ENCODE peak calls at places on chromosomes 12 and 14, in ten cellular contexts. Q is fibroblast of lung, T is GM23338, D is NB4, N is fibroblast of villous mesenchyme, L is hepatocyte, I is psoas muscle, W is lung, B is AG04450, M is endothelial cell of umbilical vein. J is an unnamed sample.

GRCh38 chr14:62079035-62079434 is 316.8 kb downstream of the SNAPC1 start:
- DNase-seq in D (no peak), N (no peak), M (no peak), B (no peak), Q (no peak), L (no peak), W (no peak), T (no peak), I (no peak), J (no peak)

GRCh38 chr12:131929530-131930456 is 717 bp downstream of the PUS1 start:
- DNase-seq in D (peak), M (peak), B (no peak), Q (no peak), L (peak), W (no peak), I (no peak), N (no peak), T (no peak), J (peak)

GRCh38 chr14:93332032-93332852 is 594 bp downstream of the BTBD7 start:
- DNase-seq in D (peak), T (peak), I (peak), B (no peak), Q (peak), L (peak), M (peak), W (peak), N (peak), J (no peak)

GRCh38 chr14:24260026-24260779 is 2.8 kb downstream of the TGM1 start:
- DNase-seq in N (no peak), D (no peak), W (no peak), M (no peak), L (no peak), I (no peak), T (no peak), B (no peak), Q (no peak), J (no peak)

GRCh38 chr12:5204271-5204670 is 160.6 kb downstream of the KCNA5 start:
- DNase-seq in D (no peak), W (no peak), T (peak), M (no peak), I (no peak), L (no peak), B (no peak), N (no peak), Q (no peak), J (no peak)

GRCh38 chr12:121154793-121155375 is 22.2 kb downstream of the P2RX7 start:
- DNase-seq in L (no peak), T (no peak), N (no peak), Q (no peak), I (no peak), B (no peak), D (no peak), W (no peak), M (no peak), J (no peak)

GRCh38 chr12:14545144-14546124 is 22.2 kb downstream of the PLBD1 start:
- DNase-seq in B (no peak), N (no peak), W (no peak), L (no peak), Q (no peak), D (no peak), T (no peak), I (no peak), M (no peak), J (no peak)

GRCh38 chr12:42140901-42141300 is 3.8 kb downstream of the GXYLT1 start:
- DNase-seq in M (no peak), T (no peak), Q (peak), B (no peak), W (peak), I (no peak), N (no peak), L (peak), D (no peak), J (peak)

GRCh38 chr12:64446295-64446694 is 5.6 kb upstream of the TBK1 start:
- DNase-seq in T (no peak), I (no peak), L (no peak), Q (no peak), D (no peak), W (no peak), M (no peak), B (no peak), N (no peak), J (no peak)

GRCh38 chr12:8065991-8066594 is at the start of gene C3AR1:
- DNase-seq in N (peak), W (no peak), D (peak), B (no peak), I (no peak), Q (peak), L (peak), T (no peak), M (peak), J (peak)

DNA sequence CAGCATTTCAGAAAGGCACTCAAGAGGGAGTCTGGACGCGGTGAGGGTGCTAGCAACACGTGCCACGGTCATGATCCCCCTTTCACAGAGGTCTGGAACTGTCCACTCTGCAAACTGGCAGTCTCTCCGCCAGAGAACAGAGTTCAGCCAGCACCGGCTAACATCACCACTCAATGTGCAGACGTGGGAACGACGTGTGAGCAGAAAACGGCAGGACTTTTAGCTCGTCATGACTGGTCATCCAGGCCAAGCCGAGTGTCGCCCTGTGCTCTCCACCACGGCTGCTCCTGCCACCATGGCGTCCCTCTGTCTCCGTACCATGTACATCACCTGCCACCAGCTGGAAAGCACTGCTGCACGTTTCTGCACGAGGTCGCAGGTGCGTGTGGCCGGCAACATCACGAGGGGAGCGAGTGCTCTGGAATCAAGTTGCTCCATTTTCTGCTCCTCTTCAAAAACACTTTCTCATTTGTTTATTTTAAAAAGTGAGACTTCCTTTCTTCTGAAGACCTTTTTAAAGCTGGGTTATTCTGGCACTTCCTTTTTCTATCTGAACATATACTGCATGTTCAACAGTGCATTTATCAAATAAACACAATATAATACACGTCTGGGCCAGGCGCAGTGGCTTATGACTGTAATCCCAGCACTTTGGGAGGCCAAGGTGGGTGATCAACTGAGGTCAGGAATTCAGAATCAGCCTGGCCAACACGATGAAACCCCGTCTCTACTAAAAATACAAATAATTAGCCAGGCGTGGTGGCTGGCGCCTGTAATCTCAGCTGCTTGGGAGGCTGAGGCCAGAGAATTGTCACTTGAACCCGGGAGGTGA is 28.0 kb downstream of the SLC15A4 start:
- DNase-seq in Q (no peak), M (peak), L (no peak), T (no peak), W (no peak), I (no peak), N (no peak), D (no peak), B (no peak), J (no peak)
- TF ChIP-seq CTCF in Q (no peak), M (no peak), L (no peak), T (no peak), W (no peak), I (no peak), N (no peak), D (no peak), B (no peak), J (no peak)

GRCh38 chr12:54588110-54588831 is at the start of gene PPP1R1A:
- DNase-seq in Q (no peak), N (no peak), T (peak), B (no peak), W (no peak), L (peak), I (peak), M (no peak), D (no peak), J (no peak)
- H3K4me3 ChIP-seq in Q (no peak), N (no peak), T (peak), B (no peak), W (no peak), L (peak), I (peak), M (no peak), D (no peak), J (no peak)

DNA sequence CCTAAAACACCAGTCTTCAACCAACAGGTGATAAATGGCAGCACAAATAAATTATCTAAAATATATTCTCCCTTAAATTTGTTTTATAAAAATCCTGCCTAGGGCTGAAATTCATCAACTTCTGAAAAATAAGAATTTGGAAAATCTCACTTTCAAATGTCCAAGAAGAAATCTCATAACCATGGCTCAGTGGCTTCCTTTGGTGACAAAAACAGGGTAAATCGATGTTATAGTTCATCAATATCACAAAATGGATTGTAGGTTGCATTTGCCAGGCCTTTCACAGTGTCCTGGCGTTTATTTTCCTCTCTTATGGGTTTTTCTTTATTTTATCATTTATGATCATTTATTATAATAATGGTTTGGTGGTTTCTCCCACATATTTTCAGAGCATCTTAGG is 103.0 kb downstream of the PTGER2 start:
- DNase-seq in L (no peak), N (no peak), I (no peak), B (no peak), M (no peak), D (no peak), Q (no peak), W (no peak), T (no peak), J (no peak)
- TF ChIP-seq CTCF in L (no peak), N (no peak), I (no peak), B (peak), M (no peak), D (no peak), Q (no peak), W (no peak), T (no peak), J (no peak)

DNA sequence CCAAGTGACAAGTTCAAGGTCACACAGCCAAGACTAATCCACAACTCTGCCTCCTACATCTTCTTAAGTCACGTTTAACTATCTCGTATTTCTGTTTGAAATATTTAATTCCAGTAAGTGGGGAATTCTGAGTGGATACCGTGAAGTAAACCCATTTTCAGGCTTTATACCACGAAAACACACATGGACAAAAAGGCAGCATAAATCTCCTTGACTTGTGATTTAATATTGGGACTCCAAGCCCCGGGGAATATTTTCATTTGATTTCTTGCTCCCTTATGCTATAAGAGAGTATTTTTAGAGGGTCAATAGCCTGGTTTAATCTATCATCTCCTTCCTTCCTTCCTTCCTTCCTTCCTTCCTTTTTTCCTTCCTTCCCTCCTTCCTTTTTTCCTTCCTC is 716.7 kb downstream of the VRK1 start:
- DNase-seq in M (no peak), D (no peak), T (no peak), L (no peak), Q (no peak), W (no peak), N (no peak), I (no peak), B (no peak), J (no peak)
- H3K4me3 ChIP-seq in M (no peak), D (no peak), T (no peak), L (no peak), Q (no peak), W (no peak), N (no peak), I (no peak), B (no peak), J (no peak)

GRCh38 chr12:23361971-23362370 is 587.5 kb downstream of the SOX5 start:
- DNase-seq in I (no peak), Q (no peak), B (no peak), M (no peak), L (no peak), N (no peak), T (peak), W (no peak), D (peak), J (no peak)
- TF ChIP-seq CTCF in I (no peak), Q (no peak), B (peak), M (no peak), L (peak), N (no peak), T (peak), W (no peak), D (peak), J (peak)

GRCh38 chr14:89371600-89371999 is 45.4 kb downstream of the FOXN3 start:
- DNase-seq in M (no peak), L (no peak), D (no peak), Q (no peak), W (no peak), I (no peak), B (no peak), T (no peak), N (no peak), J (no peak)

GRCh38 chr14:89368490-89369477 is 48.2 kb downstream of the FOXN3 start:
- DNase-seq in Q (no peak), M (no peak), B (no peak), T (no peak), W (peak), D (no peak), I (no peak), N (no peak), L (peak), J (no peak)

GRCh38 chr14:89372156-89372555 is 44.9 kb downstream of the FOXN3 start:
- DNase-seq in N (no peak), D (no peak), T (no peak), L (no peak), B (no peak), I (no peak), W (no peak), Q (peak), M (no peak), J (no peak)

GRCh38 chr14:89369656-89370055 is 47.4 kb downstream of the FOXN3 start:
- DNase-seq in M (no peak), B (no peak), I (no peak), D (no peak), Q (no peak), L (no peak), W (no peak), T (no peak), N (no peak), J (no peak)

GRCh38 chr14:89370781-89371180 is 46.3 kb downstream of the FOXN3 start:
- DNase-seq in I (no peak), L (no peak), D (no peak), Q (no peak), W (no peak), N (no peak), T (no peak), B (no peak), M (no peak), J (no peak)
- H3K4me3 ChIP-seq in I (peak), L (no peak), D (no peak), Q (no peak), W (no peak), N (no peak), T (no peak), B (no peak), M (no peak), J (no peak)

DNA sequence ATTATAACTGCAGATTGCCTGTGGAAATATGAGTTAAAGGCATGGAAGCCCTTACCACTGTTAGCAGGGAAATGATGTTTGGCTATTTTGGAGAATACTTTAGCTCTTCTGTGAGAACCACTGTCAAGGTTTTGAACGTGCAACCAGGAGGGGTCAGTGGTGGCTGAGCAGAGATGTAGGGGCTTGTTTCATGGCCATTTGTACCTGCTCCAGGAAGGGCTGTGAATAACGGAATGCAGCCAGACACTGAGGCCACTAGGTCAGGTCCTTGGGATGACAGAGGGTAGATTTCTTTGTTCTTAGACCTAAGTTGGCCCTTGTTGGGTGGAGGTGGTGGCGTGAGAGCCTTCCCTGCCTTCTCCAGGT is 8.3 kb downstream of the TRAF3 start:
- DNase-seq in B (no peak), W (no peak), T (peak), N (no peak), D (no peak), M (no peak), Q (no peak), I (no peak), L (no peak), J (no peak)
- TF ChIP-seq CTCF in B (no peak), W (no peak), T (peak), N (peak), D (no peak), M (no peak), Q (no peak), I (no peak), L (peak), J (peak)

DNA sequence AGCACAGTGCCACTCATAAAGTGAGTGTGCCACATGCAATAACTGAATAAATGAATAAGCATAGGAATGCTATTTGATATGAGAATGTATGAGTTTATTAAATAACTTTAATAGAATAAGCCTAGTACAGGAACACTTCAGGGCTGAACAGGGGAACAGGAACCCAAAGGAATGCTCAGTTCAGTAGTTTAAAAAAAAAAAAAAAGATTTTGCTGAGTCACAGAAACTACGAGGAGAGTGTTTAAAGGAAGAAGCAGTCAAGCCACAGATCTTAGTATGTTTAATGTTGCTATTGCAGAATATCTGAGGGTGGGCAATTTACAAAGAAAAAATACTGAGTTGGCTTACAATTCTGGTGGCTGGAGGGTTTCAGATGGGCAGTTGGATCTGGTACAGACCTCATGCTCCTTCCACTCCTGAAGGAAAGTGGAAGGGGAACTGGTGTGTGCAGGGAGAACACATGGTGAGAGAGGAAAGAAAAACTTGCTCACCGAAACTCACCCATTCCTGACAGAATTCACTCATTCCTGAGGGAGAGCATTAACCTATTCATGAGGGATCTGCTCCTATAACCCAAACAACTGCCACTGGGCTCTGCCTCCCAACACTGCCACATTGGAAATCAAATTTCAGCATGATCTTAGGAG is 880.3 kb upstream of the MGAT4C start:
- DNase-seq in L (peak), N (peak), I (no peak), B (peak), Q (peak), D (no peak), T (no peak), M (no peak), W (no peak), J (no peak)
- H3K4me3 ChIP-seq in L (no peak), N (no peak), I (no peak), B (no peak), Q (no peak), D (no peak), T (no peak), M (no peak), W (no peak), J (no peak)

DNA sequence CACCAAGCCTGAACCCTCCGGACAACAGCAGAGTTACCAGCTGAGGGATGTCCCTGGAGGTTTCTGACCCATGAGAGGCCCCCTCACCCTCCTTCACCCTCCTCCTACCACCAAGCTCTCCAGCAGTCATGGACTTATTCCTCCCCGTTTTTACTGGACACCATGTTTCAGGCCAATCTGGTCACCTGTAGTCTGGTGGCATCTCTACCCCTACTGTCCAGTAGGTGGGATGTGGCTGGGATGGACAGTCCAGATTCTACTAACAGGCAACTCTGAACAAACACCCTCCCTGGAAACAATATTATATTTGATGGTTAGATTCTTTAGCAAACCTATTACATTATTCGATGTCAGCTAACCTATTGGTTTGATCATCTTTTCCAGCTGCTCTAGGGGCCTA is 83.2 kb downstream of the SLC38A1 start:
- DNase-seq in Q (no peak), T (no peak), I (no peak), M (no peak), N (no peak), D (no peak), L (no peak), W (no peak), B (no peak), J (no peak)
- TF ChIP-seq CTCF in Q (no peak), T (no peak), I (no peak), M (no peak), N (no peak), D (no peak), L (no peak), W (no peak), B (no peak), J (no peak)

GRCh38 chr12:118020036-118020435 is 3.5 kb downstream of the RFC5 start:
- DNase-seq in N (no peak), B (no peak), Q (no peak), T (no peak), M (no peak), L (no peak), I (no peak), D (no peak), W (no peak), J (no peak)

GRCh38 chr12:118015944-118016343 is 559 bp upstream of the RFC5 start:
- DNase-seq in I (no peak), D (no peak), Q (no peak), M (no peak), N (no peak), W (no peak), T (no peak), L (no peak), B (no peak), J (no peak)

GRCh38 chr12:118015306-118015705 is 1.2 kb upstream of the RFC5 start:
- DNase-seq in L (no peak), W (no peak), I (no peak), B (no peak), M (no peak), T (no peak), N (no peak), Q (no peak), D (no peak), J (no peak)

GRCh38 chr12:118016424-118017264 is at the start of gene RFC5:
- DNase-seq in M (peak), N (peak), T (peak), I (peak), Q (peak), D (peak), L (peak), B (peak), W (peak), J (peak)

DNA sequence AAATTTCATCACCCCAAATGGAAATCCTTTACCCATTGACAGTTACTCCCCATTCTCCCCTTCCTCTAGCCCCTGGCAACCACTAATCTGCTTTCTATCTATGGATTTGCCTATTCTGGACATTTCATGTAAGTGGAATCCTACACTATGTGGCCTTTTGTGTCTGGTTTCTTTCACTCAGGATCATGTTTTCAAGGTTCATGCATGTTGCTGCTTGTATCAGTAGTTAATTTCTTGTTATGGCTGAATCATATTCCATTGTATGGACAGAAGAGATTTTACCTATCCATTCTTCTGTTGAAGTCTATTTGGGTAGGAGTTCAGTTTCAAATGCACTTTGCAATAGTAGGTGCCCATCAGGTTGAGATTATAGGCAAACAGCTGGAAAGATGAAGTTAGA is 1.4 kb downstream of the RFC5 start:
- DNase-seq in L (no peak), Q (no peak), T (no peak), D (no peak), I (no peak), B (no peak), M (no peak), N (no peak), W (no peak), J (no peak)
- H3K4me3 ChIP-seq in L (no peak), Q (peak), T (peak), D (peak), I (no peak), B (peak), M (no peak), N (no peak), W (no peak), J (no peak)

J was measured in brain microvascular endothelial cell.